ENCODE peak calls at places on chromosomes 7 and 10, in six cellular contexts. One of them, this sample, is unnamed.

GRCh38 chr7:69213882-69214281 is 384.4 kb upstream of the AUTS2 start:
- DNase-seq in HCT116: no peak
- DNase-seq in HT1080: no peak
- DNase-seq in amniotic stem cell: no peak
- DNase-seq in HCEC 1CT: no peak
- DNase-seq in AG08395: peak; percentile 44
- DNase-seq in this sample: peak; percentile 41

GRCh38 chr7:801940-802364 is 30.3 kb upstream of the SUN1 start:
- DNase-seq in HCEC 1CT: no peak
- DNase-seq in AG08395: peak; percentile 22
- DNase-seq in HCT116: no peak
- DNase-seq in HT1080: no peak
- DNase-seq in amniotic stem cell: no peak
- DNase-seq in this sample: peak; percentile 84

GRCh38 chr7:102994567-102994966 is 80.0 kb downstream of the FBXL13 start:
- DNase-seq in HT1080: no peak
- DNase-seq in HCEC 1CT: no peak
- DNase-seq in amniotic stem cell: no peak
- DNase-seq in HCT116: no peak
- DNase-seq in AG08395: no peak
- DNase-seq in this sample: no peak

GRCh38 chr7:77308792-77309191 is 107.4 kb downstream of the GSAP start:
- DNase-seq in amniotic stem cell: no peak
- DNase-seq in HCEC 1CT: no peak
- DNase-seq in HT1080: no peak
- DNase-seq in AG08395: no peak
- DNase-seq in HCT116: no peak
- DNase-seq in this sample: no peak

GRCh38 chr7:4642468-4643203 is 39.5 kb upstream of the FOXK1 start:
- DNase-seq in AG08395: no peak
- DNase-seq in amniotic stem cell: no peak
- DNase-seq in HCT116: no peak
- DNase-seq in HT1080: no peak
- DNase-seq in HCEC 1CT: no peak
- DNase-seq in this sample: no peak

GRCh38 chr7:38465946-38466345 is 165.2 kb downstream of the AMPH start:
- DNase-seq in amniotic stem cell: peak; percentile 21
- DNase-seq in HT1080: peak; percentile 30
- DNase-seq in HCEC 1CT: no peak
- DNase-seq in AG08395: no peak
- DNase-seq in HCT116: no peak
- DNase-seq in this sample: no peak

GRCh38 chr10:122307669-122308486 is 36.8 kb downstream of the BTBD16 start:
- DNase-seq in HCEC 1CT: peak; percentile 97
- DNase-seq in amniotic stem cell: peak; percentile 88
- DNase-seq in AG08395: peak; percentile 94
- DNase-seq in HT1080: peak; percentile 97
- DNase-seq in HCT116: peak; percentile 97
- DNase-seq in this sample: peak; percentile 66

GRCh38 chr7:112104153-112104552 is 102.0 kb downstream of the DOCK4 start:
- DNase-seq in HCEC 1CT: peak; percentile 45
- DNase-seq in HCT116: no peak
- DNase-seq in HT1080: no peak
- DNase-seq in AG08395: no peak
- DNase-seq in amniotic stem cell: no peak
- DNase-seq in this sample: no peak

GRCh38 chr10:124354411-124355382 is 64.0 kb downstream of the OAT start:
- DNase-seq in HCT116: peak; percentile 59
- DNase-seq in amniotic stem cell: peak; percentile 69
- DNase-seq in HCEC 1CT: peak; percentile 39
- DNase-seq in AG08395: peak; percentile 89
- DNase-seq in HT1080: peak; percentile 22
- DNase-seq in this sample: no peak

GRCh38 chr10:125226823-125227222 is 66.5 kb upstream of the CTBP2 start:
- DNase-seq in HT1080: no peak
- DNase-seq in HCT116: no peak
- DNase-seq in AG08395: no peak
- DNase-seq in HCEC 1CT: no peak
- DNase-seq in amniotic stem cell: no peak
- DNase-seq in this sample: no peak

GRCh38 chr10:13712799-13713581 is 126.2 kb downstream of the PRPF18 start:
- DNase-seq in HCT116: peak; percentile 44
- DNase-seq in HCEC 1CT: peak; percentile 100
- DNase-seq in amniotic stem cell: peak; percentile 72
- DNase-seq in AG08395: peak; percentile 91
- DNase-seq in HT1080: peak; percentile 100
- DNase-seq in this sample: no peak

GRCh38 chr10:69696073-69696731 is 66.2 kb downstream of the FAM241B start:
- DNase-seq in HCT116: peak; percentile 69
- DNase-seq in HT1080: peak; percentile 93
- DNase-seq in amniotic stem cell: peak; percentile 62
- DNase-seq in AG08395: peak; percentile 76
- DNase-seq in HCEC 1CT: peak; percentile 24
- DNase-seq in this sample: no peak

GRCh38 chr10:124172241-124172661 is 78.9 kb upstream of the CHST15 start:
- DNase-seq in AG08395: no peak
- DNase-seq in HT1080: no peak
- DNase-seq in HCEC 1CT: no peak
- DNase-seq in HCT116: no peak
- DNase-seq in amniotic stem cell: no peak
- DNase-seq in this sample: no peak

GRCh38 chr7:151110941-151111645 is 24.8 kb downstream of the AGAP3 start:
- DNase-seq in AG08395: peak; percentile 94
- DNase-seq in amniotic stem cell: peak; percentile 31
- DNase-seq in HCT116: no peak
- DNase-seq in HCEC 1CT: peak; percentile 54
- DNase-seq in HT1080: peak; percentile 66
- DNase-seq in this sample: peak; percentile 83

GRCh38 chr10:33137356-33138007 is 179.5 kb upstream of the ITGB1 start:
- DNase-seq in amniotic stem cell: no peak
- DNase-seq in HCEC 1CT: no peak
- DNase-seq in HCT116: no peak
- DNase-seq in AG08395: no peak
- DNase-seq in HT1080: peak; percentile 28
- DNase-seq in this sample: no peak

GRCh38 chr10:543862-544822 is 145.3 kb downstream of the DIP2C start:
- DNase-seq in HT1080: no peak
- DNase-seq in HCT116: no peak
- DNase-seq in HCEC 1CT: no peak
- DNase-seq in amniotic stem cell: no peak
- DNase-seq in AG08395: no peak
- DNase-seq in this sample: no peak

GRCh38 chr10:128125416-128125943 is 743 bp downstream of the MKI67 start:
- DNase-seq in HCT116: no peak
- DNase-seq in amniotic stem cell: no peak
- DNase-seq in AG08395: no peak
- DNase-seq in HT1080: no peak
- DNase-seq in HCEC 1CT: no peak
- DNase-seq in this sample: no peak

GRCh38 chr7:148527717-148528168 is 62.8 kb upstream of the C7orf33 start:
- DNase-seq in HCT116: peak; percentile 88
- DNase-seq in AG08395: peak; percentile 62
- DNase-seq in amniotic stem cell: no peak
- DNase-seq in HCEC 1CT: peak; percentile 72
- DNase-seq in HT1080: peak; percentile 75
- DNase-seq in this sample: no peak

GRCh38 chr10:97771055-97771811 is 566 bp downstream of the SFRP5 start:
- DNase-seq in HT1080: no peak
- DNase-seq in AG08395: peak; percentile 26
- DNase-seq in HCEC 1CT: no peak
- DNase-seq in amniotic stem cell: no peak
- DNase-seq in HCT116: no peak
- DNase-seq in this sample: no peak